ENCODE peak calls at places on chromosome 13, in ten cellular contexts. Z, C, L, J, W, Y, V, H, I and B are unnamed samples.

GRCh38 chr13:112753868-112754267 is 64.0 kb downstream of the ATP11A start:
- DNase-seq in Z (no peak), C (no peak), L (no peak), J (no peak), W (no peak), Y (peak; percentile 48), V (no peak), H (no peak), I (no peak), B (no peak)

GRCh38 chr13:113151745-113152707 is 6.4 kb upstream of the PROZ start:
- DNase-seq in Z (peak; percentile 41), C (no peak), L (no peak), J (peak; percentile 74), W (no peak), Y (no peak), V (peak; percentile 19), H (peak; percentile 81), I (no peak), B (peak; percentile 79)

GRCh38 chr13:35164324-35164932 is 222.4 kb downstream of the NBEA start:
- DNase-seq in Z (peak; percentile 65), C (peak; percentile 44), L (peak; percentile 15), J (peak; percentile 27), W (no peak), Y (no peak), V (no peak), H (peak; percentile 63), I (no peak), B (peak; percentile 43)

GRCh38 chr13:48555441-48555840 is 22.6 kb upstream of the RCBTB2 start:
- DNase-seq in Z (no peak), C (no peak), L (no peak), J (no peak), W (no peak), Y (no peak), V (no peak), H (no peak), I (no peak), B (no peak)

GRCh38 chr13:45224181-45224580 is 23.3 kb upstream of the KCTD4 start:
- DNase-seq in Z (no peak), C (no peak), L (no peak), J (peak; percentile 55), W (no peak), Y (no peak), V (no peak), H (no peak), I (no peak), B (peak; percentile 55)

GRCh38 chr13:106114981-106115554 is 420.4 kb downstream of the EFNB2 start:
- DNase-seq in Z (no peak), C (no peak), L (no peak), J (peak; percentile 78), W (no peak), Y (no peak), V (peak; percentile 54), H (no peak), I (no peak), B (peak; percentile 79)

GRCh38 chr13:38141792-38142191 is 207.9 kb upstream of the UFM1 start:
- DNase-seq in Z (peak; percentile 54), C (no peak), L (no peak), J (no peak), W (no peak), Y (no peak), V (no peak), H (peak; percentile 31), I (no peak), B (peak; percentile 50)

GRCh38 chr13:38905081-38905480 is 85.5 kb downstream of the STOML3 start:
- DNase-seq in Z (no peak), C (no peak), L (no peak), J (no peak), W (no peak), Y (no peak), V (no peak), H (no peak), I (no peak), B (no peak)

GRCh38 chr13:41017744-41018582 is 1.2 kb downstream of the ELF1 start:
- DNase-seq in Z (no peak), C (peak; percentile 47), L (no peak), J (peak; percentile 19), W (no peak), Y (no peak), V (no peak), H (no peak), I (no peak), B (no peak)

GRCh38 chr13:28220166-28220565 is 81.8 kb downstream of the PAN3 start:
- DNase-seq in Z (peak; percentile 80), C (no peak), L (no peak), J (peak; percentile 46), W (no peak), Y (no peak), V (no peak), H (peak; percentile 81), I (no peak), B (peak; percentile 58)

GRCh38 chr13:50082426-50083283 is 67.4 kb downstream of the KCNRG start:
- DNase-seq in Z (peak; percentile 70), C (peak; percentile 94), L (peak; percentile 79), J (peak; percentile 68), W (peak; percentile 15), Y (peak; percentile 90), V (no peak), H (peak; percentile 82), I (peak; percentile 86), B (peak; percentile 68)

GRCh38 chr13:38752726-38753125 is 65.8 kb downstream of the FREM2 start:
- DNase-seq in Z (no peak), C (no peak), L (no peak), J (no peak), W (no peak), Y (no peak), V (no peak), H (no peak), I (no peak), B (no peak)

GRCh38 chr13:105519766-105520165 is 1015.7 kb downstream of the EFNB2 start:
- DNase-seq in Z (no peak), C (no peak), L (no peak), J (no peak), W (no peak), Y (no peak), V (no peak), H (no peak), I (no peak), B (no peak)

GRCh38 chr13:36520111-36520510 is 87.8 kb downstream of the CCNA1 start:
- DNase-seq in Z (no peak), C (no peak), L (no peak), J (no peak), W (no peak), Y (no peak), V (no peak), H (no peak), I (no peak), B (no peak)

DNA sequence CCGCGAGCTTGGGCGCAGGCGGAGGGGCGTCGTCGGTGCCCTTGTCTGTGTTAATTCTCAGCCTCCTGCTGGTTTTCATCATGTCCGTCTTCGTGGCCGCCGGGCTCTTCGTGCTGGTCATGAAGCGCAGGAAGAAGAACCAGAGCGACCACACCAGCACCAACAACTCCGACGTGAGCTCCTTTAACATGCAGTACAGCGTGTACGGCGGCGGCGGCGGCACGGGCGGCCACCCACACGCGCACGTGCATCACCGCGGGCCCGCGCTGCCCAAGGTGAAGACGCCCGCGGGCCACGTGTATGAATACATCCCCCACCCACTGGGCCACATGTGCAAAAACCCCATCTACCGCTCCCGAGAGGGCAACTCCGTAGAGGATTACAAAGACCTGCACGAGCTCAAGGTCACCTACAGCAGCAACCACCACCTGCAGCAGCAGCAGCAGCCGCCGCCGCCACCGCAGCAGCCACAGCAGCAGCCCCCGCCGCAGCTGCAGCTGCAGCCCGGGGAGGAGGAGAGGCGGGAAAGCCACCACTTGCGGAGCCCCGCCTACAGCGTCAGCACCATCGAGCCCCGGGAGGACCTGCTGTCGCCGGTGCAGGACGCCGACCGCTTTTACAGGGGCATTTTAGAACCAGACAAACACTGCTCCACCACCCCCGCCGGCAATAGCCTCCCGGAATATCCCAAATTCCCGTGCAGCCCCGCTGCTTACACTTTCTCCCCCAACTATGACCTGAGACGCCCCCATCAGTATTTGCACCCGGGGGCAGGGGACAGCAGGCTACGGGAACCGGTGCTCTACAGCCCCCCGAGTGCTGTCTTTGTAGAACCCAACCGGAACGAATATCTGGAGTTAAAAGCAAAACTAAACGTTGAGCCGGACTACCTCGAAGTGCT is 6.4 kb downstream of the SLITRK5 start:
- DNase-seq in Z (no peak), C (no peak), L (no peak), J (no peak), W (no peak), Y (peak; percentile 71), V (no peak), H (no peak), I (peak; percentile 16), B (no peak)
- H3K4me3 ChIP-seq in Z (peak overlapping the region; percentile 39), C (no peak overlapping the region), L (no peak overlapping the region), J (no peak overlapping the region), W (peak overlapping the region; percentile 69), Y (peak overlapping the region; percentile 54), V (no peak overlapping the region), H (peak overlapping the region; percentile 58), I (peak overlapping the region; percentile 26), B (no peak overlapping the region)

DNA sequence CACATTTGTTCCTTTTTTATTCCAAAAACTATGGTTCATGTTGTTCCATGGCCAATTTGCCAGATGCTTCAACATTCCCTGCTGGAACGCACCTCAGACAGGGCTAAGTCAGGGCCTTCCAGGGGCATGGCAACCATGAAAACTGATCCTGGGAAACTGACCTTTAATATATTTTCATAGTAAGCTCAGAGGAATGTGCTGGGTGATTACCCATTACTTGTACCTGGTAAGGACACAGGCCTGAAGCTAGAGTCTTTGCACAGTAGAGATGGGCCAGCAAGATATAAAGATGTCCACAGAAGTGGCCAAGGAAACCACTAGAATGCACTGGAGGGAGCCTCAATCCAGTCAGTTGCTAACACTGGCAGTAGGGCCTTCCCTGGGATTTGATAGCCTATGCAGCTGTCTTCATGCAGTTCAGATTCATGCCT is 353.1 kb downstream of the ENOX1 start:
- DNase-seq in Z (no peak), C (no peak), L (no peak), J (no peak), W (no peak), Y (no peak), V (no peak), H (peak; percentile 11), I (no peak), B (peak; percentile 25)
- TF ChIP-seq CTCF in Z (no peak), C (no peak), L (no peak), J (no peak), W (no peak), Y (no peak), V (no peak), H (no peak), I (no peak), B (no peak)

DNA sequence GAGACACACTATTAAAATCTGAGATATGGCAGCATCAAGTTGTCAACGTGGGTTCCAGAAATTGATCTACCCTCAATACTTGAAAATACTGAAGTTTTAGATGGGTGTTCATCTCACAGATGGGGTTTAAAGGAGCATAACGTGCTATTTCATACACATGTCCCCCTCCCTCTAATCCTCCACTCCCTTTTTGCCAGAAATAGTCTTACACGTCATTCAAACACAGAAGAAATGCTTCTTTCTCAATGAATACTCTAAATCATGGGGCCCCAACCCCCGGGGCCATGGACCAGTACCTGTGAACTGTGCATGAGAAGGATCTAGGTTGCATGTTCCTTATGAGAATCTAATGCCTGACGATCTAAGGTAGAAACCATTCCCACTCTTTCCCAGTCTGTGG is 19.6 kb downstream of the KLF12 start:
- DNase-seq in Z (no peak), C (no peak), L (no peak), J (no peak), W (no peak), Y (no peak), V (no peak), H (no peak), I (no peak), B (no peak)
- H3K4me3 ChIP-seq in Z (no peak overlapping the region), C (no peak overlapping the region), L (no peak overlapping the region), J (no peak overlapping the region), W (no peak overlapping the region), Y (no peak overlapping the region), V (no peak overlapping the region), H (no peak overlapping the region), I (no peak overlapping the region), B (no peak overlapping the region)

GRCh38 chr13:111530137-111530536 is 209.7 kb downstream of the TEX29 start:
- DNase-seq in Z (no peak), C (no peak), L (no peak), J (no peak), W (no peak), Y (no peak), V (no peak), H (no peak), I (no peak), B (no peak)
- TF ChIP-seq CTCF in Z (no peak), C (no peak), L (no peak), J (no peak), W (no peak), Y (no peak), V (no peak), H (no peak), I (no peak), B (no peak)